ENCODE peak calls at places on chromosomes 16 and 17, in six cellular contexts. P, O, N, C, S and B are unnamed samples.

GRCh38 chr17:65888649-65889048 is 303.3 kb downstream of the CEP112 start:
- DNase-seq in P (no peak), O (no peak), N (no peak), C (no peak), S (peak), B (no peak)

GRCh38 chr16:12639044-12639443 is 164.6 kb downstream of the CPPED1 start:
- DNase-seq in P (peak), O (no peak), N (no peak), C (no peak), S (peak), B (no peak)

GRCh38 chr17:57935833-57936807 is 19.1 kb downstream of the CUEDC1 start:
- DNase-seq in P (peak), O (no peak), N (no peak), C (peak), S (no peak), B (no peak)

GRCh38 chr17:40075216-40076100 is 12.7 kb downstream of the THRA start:
- DNase-seq in P (peak), O (peak), N (peak), C (peak), S (no peak), B (peak)

GRCh38 chr17:550776-551175 is 163.9 kb downstream of the VPS53 start:
- DNase-seq in P (peak), O (no peak), N (no peak), C (no peak), S (no peak), B (no peak)

GRCh38 chr17:45732926-45733505 is 51.1 kb upstream of the CRHR1 start:
- DNase-seq in P (no peak), O (no peak), N (no peak), C (no peak), S (no peak), B (no peak)

GRCh38 chr17:65467156-65467555 is 94.3 kb downstream of the AXIN2 start:
- DNase-seq in P (no peak), O (no peak), N (no peak), C (no peak), S (no peak), B (no peak)

GRCh38 chr17:67359960-67360817 is 6.2 kb downstream of the PSMD12 start:
- DNase-seq in P (no peak), O (no peak), N (peak), C (no peak), S (no peak), B (peak)

GRCh38 chr17:30819941-30820705 is 4.4 kb downstream of the CRLF3 start:
- DNase-seq in P (no peak), O (no peak), N (no peak), C (no peak), S (no peak), B (no peak)

GRCh38 chr17:77472837-77473214 is 332.1 kb downstream of the SEC14L1 start:
- DNase-seq in P (no peak), O (no peak), N (no peak), C (no peak), S (no peak), B (no peak)

GRCh38 chr16:3546990-3547682 is 30.1 kb downstream of the NLRC3 start:
- DNase-seq in P (no peak), O (no peak), N (no peak), C (no peak), S (no peak), B (no peak)

GRCh38 chr17:29664743-29665479 is 42.2 kb upstream of the CORO6 start:
- DNase-seq in P (peak), O (no peak), N (no peak), C (no peak), S (peak), B (no peak)

GRCh38 chr17:78072961-78073360 is 55.6 kb downstream of the TMC6 start:
- DNase-seq in P (peak), O (no peak), N (no peak), C (no peak), S (no peak), B (no peak)

GRCh38 chr17:65346166-65346565 is 209.0 kb downstream of the RGS9 start:
- DNase-seq in P (peak), O (no peak), N (no peak), C (no peak), S (no peak), B (no peak)

GRCh38 chr16:2157480-2158261 is 2.1 kb downstream of the TRAF7 start:
- DNase-seq in P (no peak), O (no peak), N (no peak), C (peak), S (no peak), B (no peak)

GRCh38 chr17:80307994-80308671 is 47.5 kb downstream of the RNF213 start:
- DNase-seq in P (no peak), O (no peak), N (no peak), C (no peak), S (no peak), B (no peak)

GRCh38 chr16:57255686-57256415 is 10.8 kb downstream of the ARL2BP start:
- DNase-seq in P (no peak), O (no peak), N (no peak), C (no peak), S (no peak), B (no peak)

GRCh38 chr17:75853410-75853809 is 1.7 kb downstream of the WBP2 start:
- DNase-seq in P (peak), O (no peak), N (no peak), C (no peak), S (peak), B (no peak)

GRCh38 chr17:77531641-77532040 is 390.9 kb downstream of the SEC14L1 start:
- DNase-seq in P (no peak), O (no peak), N (no peak), C (no peak), S (no peak), B (no peak)

GRCh38 chr16:77679336-77679735 is 43.0 kb upstream of the NUDT7 start:
- DNase-seq in P (no peak), O (no peak), N (no peak), C (no peak), S (no peak), B (no peak)

GRCh38 chr17:30021708-30022317 is 80.4 kb downstream of the EFCAB5 start:
- DNase-seq in P (peak), O (no peak), N (peak), C (no peak), S (peak), B (peak)

GRCh38 chr16:11078812-11079459 is 134.6 kb downstream of the CLEC16A start:
- DNase-seq in P (peak), O (no peak), N (no peak), C (peak), S (peak), B (no peak)

GRCh38 chr16:3051489-3051888 is 5.1 kb downstream of the MMP25 start:
- DNase-seq in P (no peak), O (no peak), N (no peak), C (no peak), S (no peak), B (no peak)

GRCh38 chr17:55433629-55434422 is 12.2 kb upstream of the MMD start:
- DNase-seq in P (peak), O (no peak), N (no peak), C (peak), S (peak), B (no peak)

GRCh38 chr17:2724783-2725164 is 13.2 kb upstream of the CLUH start:
- DNase-seq in P (no peak), O (peak), N (peak), C (peak), S (no peak), B (no peak)

GRCh38 chr17:55005520-55005919 is 37.0 kb downstream of the STXBP4 start:
- DNase-seq in P (no peak), O (no peak), N (peak), C (no peak), S (no peak), B (no peak)

GRCh38 chr16:80463303-80463702 is 77.5 kb upstream of the DYNLRB2 start:
- DNase-seq in P (peak), O (no peak), N (no peak), C (no peak), S (no peak), B (no peak)

GRCh38 chr16:83742076-83742475 is 65.7 kb upstream of the HSBP1 start:
- DNase-seq in P (no peak), O (no peak), N (no peak), C (no peak), S (no peak), B (no peak)

GRCh38 chr17:2468270-2468669 is 43.4 kb downstream of the METTL16 start:
- DNase-seq in P (peak), O (no peak), N (no peak), C (no peak), S (peak), B (no peak)

GRCh38 chr17:19457046-19457445 is 46.0 kb downstream of the RNF112 start:
- DNase-seq in P (no peak), O (no peak), N (no peak), C (no peak), S (no peak), B (no peak)

GRCh38 chr16:22291860-22292692 is 5.1 kb upstream of the POLR3E start:
- DNase-seq in P (no peak), O (no peak), N (no peak), C (no peak), S (no peak), B (no peak)

GRCh38 chr17:60077226-60077625 is 1.5 kb downstream of the HEATR6 start:
- DNase-seq in P (no peak), O (no peak), N (no peak), C (no peak), S (no peak), B (no peak)

GRCh38 chr17:15954222-15954621 is 9.3 kb downstream of the ADORA2B start:
- DNase-seq in P (peak), O (no peak), N (no peak), C (no peak), S (peak), B (no peak)

GRCh38 chr17:79838541-79839274 is 532 bp downstream of the CBX4 start:
- DNase-seq in P (peak), O (no peak), N (no peak), C (peak), S (no peak), B (no peak)

GRCh38 chr17:69574257-69575197 is 160.0 kb downstream of the MAP2K6 start:
- DNase-seq in P (peak), O (no peak), N (no peak), C (no peak), S (no peak), B (no peak)

GRCh38 chr17:40448213-40448638 is 5.0 kb downstream of the IGFBP4 start:
- DNase-seq in P (no peak), O (no peak), N (no peak), C (peak), S (no peak), B (no peak)

GRCh38 chr16:369866-370436 is 387 bp downstream of the MRPL28 start:
- DNase-seq in P (no peak), O (no peak), N (no peak), C (no peak), S (no peak), B (no peak)

GRCh38 chr17:31494259-31495048 is 103.0 kb downstream of the RAB11FIP4 start:
- DNase-seq in P (no peak), O (no peak), N (no peak), C (peak), S (no peak), B (no peak)

GRCh38 chr17:82644148-82644547 is 4.1 kb downstream of the WDR45B start:
- DNase-seq in P (no peak), O (no peak), N (no peak), C (no peak), S (no peak), B (no peak)

GRCh38 chr17:64420143-64420670 is 28.7 kb upstream of the MILR1 start:
- DNase-seq in P (peak), O (no peak), N (peak), C (no peak), S (peak), B (no peak)